ENCODE peak calls at places on chromosome 11, in five cellular contexts. Z, C, O, R and A are unnamed samples. For H3K36me3, the result is how much of the 10 kb centered on the place peaks cover.

GRCh38 chr11:1303196-1303821 is 6.1 kb downstream of the TOLLIP start:
- DNase-seq in O (peak), C (peak), R (no peak), Z (no peak), A (peak)

GRCh38 chr11:877565-877964 is 33.0 kb downstream of the CHID1 start:
- DNase-seq in O (no peak), C (peak), Z (no peak), R (peak), A (no peak)

GRCh38 chr11:47467372-47467771 is 18.4 kb upstream of the RAPSN start:
- DNase-seq in O (peak), R (no peak), C (no peak), Z (no peak), A (no peak)

GRCh38 chr11:132131051-132131450 is 760.6 kb downstream of the NTM start:
- DNase-seq in C (no peak), R (no peak), Z (no peak), O (no peak), A (no peak)

GRCh38 chr11:109001585-109001984 is 336.7 kb downstream of the DDX10 start:
- DNase-seq in C (no peak), O (no peak), R (no peak), Z (no peak), A (no peak)

GRCh38 chr11:63567044-63567840 is 4.1 kb upstream of the PLAAT2 start:
- DNase-seq in Z (no peak), R (peak), C (no peak), O (no peak), A (peak)

GRCh38 chr11:15212876-15213275 is 98.2 kb downstream of the INSC start:
- DNase-seq in Z (no peak), R (no peak), O (no peak), C (no peak), A (no peak)

GRCh38 chr11:94142308-94143277 is 14.0 kb downstream of the PANX1 start:
- DNase-seq in Z (no peak), C (no peak), R (no peak), O (no peak), A (no peak)

GRCh38 chr11:66891849-66892660 is 35.2 kb downstream of the LRFN4 start:
- DNase-seq in R (peak), O (no peak), C (no peak), Z (no peak), A (peak)

GRCh38 chr11:122721964-122722266 is 66.4 kb downstream of the UBASH3B start:
- DNase-seq in O (no peak), R (peak), Z (no peak), C (no peak), A (peak)

GRCh38 chr11:44884056-44884455 is 66.6 kb downstream of the TP53I11 start:
- DNase-seq in R (no peak), Z (no peak), C (no peak), O (no peak), A (no peak)

GRCh38 chr11:102451693-102452460 is 688 bp downstream of the TMEM123 start:
- DNase-seq in C (peak), R (no peak), O (peak), Z (peak), A (peak)

GRCh38 chr11:17560281-17561110 is 13.4 kb downstream of the OTOG start:
- DNase-seq in O (peak), Z (no peak), C (no peak), R (no peak), A (no peak)

GRCh38 chr11:11082651-11083050 is 224.8 kb upstream of the ZBED5 start:
- DNase-seq in O (no peak), C (no peak), Z (no peak), R (no peak), A (no peak)

GRCh38 chr11:102791271-102792036 is 6.5 kb downstream of the MMP1 start:
- DNase-seq in C (no peak), O (no peak), Z (no peak), R (no peak), A (no peak)

GRCh38 chr11:32033067-32033466 is 57.8 kb upstream of the RCN1 start:
- DNase-seq in Z (no peak), C (no peak), O (no peak), R (no peak), A (no peak)

GRCh38 chr11:88701816-88702215 is 364.0 kb downstream of the GRM5 start:
- DNase-seq in C (no peak), R (no peak), O (no peak), Z (no peak), A (no peak)

GRCh38 chr11:109865558-109866186 is 227.5 kb upstream of the ZC3H12C start:
- DNase-seq in R (no peak), C (no peak), O (peak), Z (no peak), A (no peak)

GRCh38 chr11:73197348-73197747 is 20.7 kb upstream of the P2RY2 start:
- DNase-seq in Z (no peak), C (no peak), O (no peak), R (no peak), A (no peak)

GRCh38 chr11:119218141-119218878 is 12.2 kb downstream of the CBL start:
- DNase-seq in Z (no peak), O (no peak), C (no peak), R (peak), A (peak)

GRCh38 chr11:1292644-1293618 is 16.5 kb downstream of the TOLLIP start:
- DNase-seq in C (no peak), R (no peak), Z (no peak), O (peak), A (no peak)

GRCh38 chr11:131025421-131026126 is 109.3 kb upstream of the SNX19 start:
- DNase-seq in R (no peak), C (no peak), O (no peak), Z (no peak), A (no peak)

GRCh38 chr11:128453444-128454336 is 133.7 kb downstream of the ETS1 start:
- DNase-seq in Z (no peak), O (peak), R (no peak), C (no peak), A (peak)

GRCh38 chr11:114846040-114846791 is 167.9 kb downstream of the NXPE2 start:
- DNase-seq in R (no peak), O (no peak), Z (no peak), C (no peak), A (peak)

GRCh38 chr11:78062671-78063070 is 990 bp upstream of the THRSP start:
- DNase-seq in Z (no peak), O (peak), C (no peak), R (no peak), A (no peak)

GRCh38 chr11:78060533-78060932 is 3.1 kb upstream of the THRSP start:
- DNase-seq in O (no peak), Z (no peak), C (no peak), R (no peak), A (no peak)

GRCh38 chr11:78063440-78064181 is at the start of gene THRSP:
- DNase-seq in O (peak), C (no peak), R (no peak), Z (no peak), A (no peak)

GRCh38 chr11:78061921-78062311 is 1.7 kb upstream of the THRSP start:
- DNase-seq in R (no peak), C (no peak), O (peak), Z (no peak), A (no peak)

DNA sequence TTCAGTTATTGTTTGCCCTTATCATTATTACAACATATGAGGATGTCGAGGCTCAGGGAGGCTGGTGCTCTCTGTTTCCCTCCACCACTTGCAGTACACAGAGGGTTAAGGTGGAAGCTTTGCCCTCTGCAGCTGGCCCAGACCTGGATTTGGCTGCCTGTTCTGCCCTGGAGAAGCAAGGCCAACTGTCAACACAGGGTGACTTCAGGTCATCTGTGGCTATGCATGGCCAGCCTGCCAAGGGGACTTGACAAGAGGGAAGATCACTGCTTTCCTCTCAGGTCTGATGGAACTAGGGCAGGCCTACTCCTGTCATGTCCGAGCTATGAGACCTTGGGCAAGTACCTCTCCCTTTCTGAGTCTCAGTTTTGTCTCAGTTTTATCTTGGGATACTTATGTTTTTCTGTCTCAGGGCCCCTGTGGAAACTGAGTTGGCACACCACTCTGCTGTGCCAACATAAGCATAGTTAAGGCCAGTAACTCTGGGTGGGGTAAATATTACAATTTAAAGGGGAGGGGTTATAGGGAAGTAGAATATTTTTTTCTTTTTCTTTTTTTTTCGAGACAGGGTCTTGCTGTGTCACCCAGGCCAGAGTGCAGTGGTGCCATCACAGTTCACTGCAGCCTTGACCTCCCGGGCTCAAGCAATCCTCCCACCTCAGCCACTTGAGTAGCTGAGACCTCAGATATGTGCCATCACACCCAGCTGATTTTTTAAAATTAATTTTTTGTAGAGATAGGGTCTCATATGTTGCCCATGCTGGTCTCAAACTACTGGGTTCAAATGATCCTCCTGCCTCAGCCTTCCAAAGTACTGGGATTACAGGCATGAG is 2.4 kb upstream of the THRSP start:
- DNase-seq in O (peak), R (no peak), Z (no peak), C (no peak), A (peak)
- H3K9ac ChIP-seq in O (no peak), R (no peak), Z (no peak), C (no peak), A (peak)

DNA sequence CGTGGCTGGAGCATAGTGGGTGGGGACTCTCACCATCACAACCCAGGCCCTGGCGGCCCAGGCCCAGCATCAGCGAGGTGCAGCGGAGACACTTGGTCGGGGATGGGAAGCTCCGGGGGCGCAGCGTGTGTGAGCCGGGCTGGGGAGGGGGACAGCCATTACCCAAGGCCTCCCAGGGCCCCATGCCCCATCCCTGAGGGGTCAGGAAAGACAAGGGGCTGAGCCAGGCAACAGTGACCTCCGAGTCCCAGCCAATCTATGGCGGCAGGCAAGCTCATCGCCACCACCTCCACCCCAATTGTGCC is 11.3 kb downstream of the CDC42BPG start:
- DNase-seq in R (no peak), Z (no peak), C (no peak), O (no peak), A (no peak)
- H3K36me3 ChIP-seq in R (under half), Z (under half), C (under half), O (under half), A (under half)

DNA sequence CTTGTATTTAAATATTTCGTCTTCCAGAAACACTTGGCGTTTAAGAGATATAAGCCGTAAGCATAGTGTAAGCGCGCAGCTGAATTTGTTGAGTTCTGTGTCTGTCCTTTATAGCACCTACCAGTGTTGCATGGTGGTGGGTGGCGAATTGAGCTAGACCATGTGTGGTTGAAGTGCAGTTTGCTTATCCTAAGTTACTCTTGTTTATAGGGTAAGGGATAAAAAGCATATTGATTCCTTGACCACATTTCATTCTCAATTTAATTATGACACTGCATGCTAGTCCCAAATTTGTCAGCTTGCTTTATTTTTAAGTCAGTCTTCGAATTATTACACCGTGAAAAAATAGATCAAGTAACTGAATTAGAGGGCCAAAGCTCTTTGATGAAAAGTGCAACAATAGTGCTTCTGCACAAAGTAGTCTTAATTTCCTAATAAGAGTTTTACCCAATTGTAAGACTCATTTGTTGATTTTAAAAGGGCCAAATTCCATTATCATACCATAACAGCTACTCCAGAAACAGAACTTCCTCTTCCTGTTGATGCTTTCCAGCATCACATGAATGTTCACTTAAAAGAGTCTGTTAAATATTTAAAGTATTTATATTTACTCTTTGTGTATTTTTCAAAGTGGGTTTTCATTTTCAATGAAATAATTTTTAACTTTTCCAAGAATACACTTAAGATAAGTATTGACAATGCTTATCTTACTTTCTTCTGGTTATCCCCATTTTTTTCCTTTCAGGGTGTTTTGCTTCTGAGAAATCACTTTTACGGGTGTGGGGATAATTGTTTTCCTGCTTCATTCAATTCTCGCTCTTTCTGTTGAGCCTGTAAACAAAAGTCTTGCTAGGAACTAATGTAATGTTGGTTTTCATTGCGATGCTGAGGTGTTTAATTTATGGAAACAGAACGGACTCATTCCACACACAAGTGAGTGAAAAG is 2.0 kb downstream of the ARHGEF12 start:
- DNase-seq in O (no peak), Z (no peak), R (no peak), C (no peak), A (peak)
- H3K9ac ChIP-seq in O (peak), Z (no peak), R (peak), C (no peak), A (peak)

GRCh38 chr11:12829536-12830314 is 155.5 kb downstream of the TEAD1 start:
- DNase-seq in O (no peak), Z (no peak), R (no peak), C (no peak), A (no peak)

GRCh38 chr11:12826441-12826840 is 152.2 kb downstream of the TEAD1 start:
- DNase-seq in O (no peak), R (no peak), C (no peak), Z (no peak), A (no peak)

GRCh38 chr11:12827929-12828812 is 153.9 kb downstream of the TEAD1 start:
- DNase-seq in R (no peak), O (no peak), Z (peak), C (no peak), A (peak)

GRCh38 chr11:12829131-12829530 is 154.9 kb downstream of the TEAD1 start:
- DNase-seq in O (no peak), R (no peak), Z (no peak), C (no peak), A (peak)

DNA sequence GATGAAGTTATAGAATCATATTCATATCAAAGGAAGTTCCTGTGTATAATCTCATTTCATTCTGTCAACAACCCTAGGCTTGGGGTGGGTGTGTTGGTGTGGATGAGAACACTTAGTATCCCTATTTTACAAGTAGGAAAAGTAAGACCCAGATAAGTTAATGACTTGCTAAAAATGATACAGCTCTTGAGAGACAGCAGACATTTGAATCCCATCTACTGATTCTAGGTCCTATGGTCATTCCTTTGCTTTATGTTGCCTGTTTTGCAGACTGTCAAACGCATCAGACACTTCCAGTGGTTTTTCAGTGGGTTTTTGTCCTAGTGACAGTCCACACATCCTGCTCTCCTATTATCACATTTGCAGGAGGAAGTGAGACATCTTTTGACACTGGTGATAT is 153.1 kb downstream of the TEAD1 start:
- DNase-seq in R (no peak), C (no peak), Z (no peak), O (no peak), A (no peak)
- H3K36me3 ChIP-seq in R (under half), C (under half), Z (under half), O (under half), A (under half)